ENCODE peak calls at places on chromosomes 5 and 9, in six cellular contexts. P is fibroblast of pulmonary artery, T is lower lobe of right lung, S is neural crest cell, H is skeletal muscle cell, K is transverse colon. M is an unnamed sample.

GRCh38 chr5:135457424-135458071 is 5.4 kb upstream of the TIFAB start:
- DNase-seq in P (peak), T (peak), S (peak), H (no peak), K (peak), M (peak)

GRCh38 chr5:69364414-69364813 is 4.9 kb downstream of the AK6 start:
- DNase-seq in P (peak), T (no peak), S (no peak), H (no peak), K (no peak), M (no peak)

GRCh38 chr9:7185612-7186011 is 427.8 kb downstream of the KDM4C start:
- DNase-seq in P (peak), T (no peak), S (no peak), H (peak), K (no peak), M (peak)

GRCh38 chr5:24539625-24540024 is 105.2 kb downstream of the CDH10 start:
- DNase-seq in P (peak), T (no peak), S (no peak), H (no peak), K (no peak), M (no peak)

GRCh38 chr9:81397735-81398381 is 291.5 kb downstream of the TLE1 start:
- DNase-seq in P (no peak), T (no peak), S (no peak), H (no peak), K (no peak), M (no peak)

GRCh38 chr5:121273818-121274433 is 577.8 kb upstream of the FTMT start:
- DNase-seq in P (peak), T (no peak), S (no peak), H (peak), K (no peak), M (peak)

GRCh38 chr9:87694236-87694755 is 31.6 kb upstream of the CTSL start:
- DNase-seq in P (no peak), T (no peak), S (no peak), H (no peak), K (no peak), M (no peak)

GRCh38 chr9:121972501-121972981 is 120.6 kb downstream of the TTLL11 start:
- DNase-seq in P (peak), T (peak), S (no peak), H (no peak), K (peak), M (peak)

GRCh38 chr9:18072967-18073366 is 401.0 kb upstream of the ADAMTSL1 start:
- DNase-seq in P (no peak), T (no peak), S (no peak), H (no peak), K (no peak), M (no peak)

GRCh38 chr9:110672873-110673508 is 4.4 kb downstream of the MUSK start:
- DNase-seq in P (no peak), T (no peak), S (no peak), H (no peak), K (no peak), M (no peak)

GRCh38 chr5:150778517-150779396 is at the start of gene SMIM3:
- DNase-seq in P (peak), T (peak), S (peak), H (no peak), K (peak), M (peak)

GRCh38 chr9:19464764-19465570 is 56.2 kb downstream of the ACER2 start:
- DNase-seq in P (peak), T (peak), S (peak), H (peak), K (peak), M (peak)

GRCh38 chr5:160333726-160334125 is 21.4 kb upstream of the CCNJL start:
- DNase-seq in P (peak), T (no peak), S (no peak), H (no peak), K (no peak), M (no peak)

GRCh38 chr5:19564036-19564435 is 424.0 kb downstream of the CDH18 start:
- DNase-seq in P (no peak), T (no peak), S (no peak), H (no peak), K (no peak), M (no peak)

GRCh38 chr9:136547508-136548215 is 1.8 kb upstream of the NOTCH1 start:
- DNase-seq in P (no peak), T (no peak), S (no peak), H (no peak), K (no peak), M (no peak)

GRCh38 chr5:134738963-134739661 is 764 bp downstream of the CAMLG start:
- DNase-seq in P (peak), T (no peak), S (peak), H (peak), K (peak), M (peak)

GRCh38 chr5:59712836-59713487 is 180.6 kb downstream of the PDE4D start:
- DNase-seq in P (no peak), T (no peak), S (no peak), H (no peak), K (no peak), M (no peak)

GRCh38 chr9:68747043-68747533 is 42.0 kb downstream of the PIP5K1B start:
- DNase-seq in P (no peak), T (no peak), S (no peak), H (no peak), K (no peak), M (no peak)

GRCh38 chr9:135183538-135184153 is 96.2 kb downstream of the OLFM1 start:
- DNase-seq in P (no peak), T (no peak), S (no peak), H (no peak), K (no peak), M (no peak)

GRCh38 chr5:151739395-151739794 is 19.0 kb downstream of the ATOX1 start:
- DNase-seq in P (peak), T (no peak), S (no peak), H (no peak), K (no peak), M (no peak)

GRCh38 chr9:132241840-132242620 is 80.2 kb downstream of the NTNG2 start:
- DNase-seq in P (no peak), T (peak), S (no peak), H (no peak), K (peak), M (no peak)

GRCh38 chr5:35369965-35370790 is 139.9 kb upstream of the PRLR start:
- DNase-seq in P (no peak), T (no peak), S (no peak), H (no peak), K (no peak), M (no peak)

GRCh38 chr5:10702911-10703491 is 58.0 kb downstream of the DAP start:
- DNase-seq in P (peak), T (no peak), S (no peak), H (no peak), K (no peak), M (peak)

GRCh38 chr9:107214381-107214780 is 68.7 kb upstream of the RAD23B start:
- DNase-seq in P (no peak), T (no peak), S (no peak), H (no peak), K (no peak), M (no peak)

GRCh38 chr9:124125590-124126047 is 114.1 kb downstream of the LHX2 start:
- DNase-seq in P (no peak), T (no peak), S (peak), H (no peak), K (no peak), M (no peak)

GRCh38 chr5:132999246-132999645 is 27.1 kb downstream of the ZCCHC10 start:
- DNase-seq in P (peak), T (no peak), S (no peak), H (no peak), K (no peak), M (no peak)

GRCh38 chr9:99222416-99223280 is 566 bp downstream of the SEC61B start:
- DNase-seq in P (no peak), T (no peak), S (no peak), H (no peak), K (no peak), M (no peak)

GRCh38 chr9:33225319-33226152 is 14.4 kb upstream of the SPINK4 start:
- DNase-seq in P (peak), T (no peak), S (peak), H (peak), K (peak), M (peak)

GRCh38 chr5:179211076-179211475 is 134.2 kb downstream of the ADAMTS2 start:
- DNase-seq in P (no peak), T (no peak), S (no peak), H (no peak), K (no peak), M (no peak)

GRCh38 chr5:150410524-150411244 is 2.0 kb downstream of the CD74 start:
- DNase-seq in P (peak), T (no peak), S (peak), H (no peak), K (peak), M (peak)

GRCh38 chr5:13994606-13995336 is 50.3 kb upstream of the DNAH5 start:
- DNase-seq in P (no peak), T (no peak), S (no peak), H (no peak), K (no peak), M (no peak)

GRCh38 chr5:90221947-90222346 is 187.6 kb downstream of the CETN3 start:
- DNase-seq in P (peak), T (no peak), S (no peak), H (no peak), K (no peak), M (peak)

GRCh38 chr9:31445960-31446359 is 938.5 kb upstream of the ACO1 start:
- DNase-seq in P (no peak), T (no peak), S (no peak), H (no peak), K (no peak), M (no peak)

GRCh38 chr9:127185931-127186781 is 63.7 kb upstream of the ANGPTL2 start:
- DNase-seq in P (peak), T (peak), S (no peak), H (peak), K (peak), M (peak)

GRCh38 chr9:122642226-122642625 is 15.2 kb downstream of the OR1B1 start:
- DNase-seq in P (peak), T (no peak), S (no peak), H (no peak), K (no peak), M (no peak)

GRCh38 chr5:144144956-144145751 is 25.3 kb downstream of the YIPF5 start:
- DNase-seq in P (peak), T (no peak), S (no peak), H (peak), K (no peak), M (peak)

GRCh38 chr9:134139081-134139480 is 3.2 kb downstream of the WDR5 start:
- DNase-seq in P (peak), T (no peak), S (no peak), H (no peak), K (no peak), M (no peak)

M was measured in endothelial cell of umbilical vein.